ENCODE peak calls at places on chromosomes 1 and 21, in ten cellular contexts. E is uterus, T is endothelial cell of umbilical vein, B is transverse colon, C is suprapubic skin, F is IMR-90, L is A549, Q is heart left ventricle, J is NB4, Y is tibial nerve. O is an unnamed sample.

GRCh38 chr1:36450919-36451305 is 661 bp upstream of the OSCP1 start:
- DNase-seq in Q (no peak), J (no peak), T (no peak), F (no peak), Y (no peak), L (no peak), C (no peak), E (no peak), B (no peak), O (no peak)

GRCh38 chr1:108010581-108010980 is 45.6 kb upstream of the VAV3 start:
- DNase-seq in T (no peak), Y (no peak), C (no peak), Q (no peak), B (no peak), F (no peak), E (no peak), J (no peak), L (no peak), O (no peak)

GRCh38 chr1:20087668-20088067 is 17.7 kb downstream of the PLA2G5 start:
- DNase-seq in J (no peak), B (no peak), L (no peak), Y (no peak), E (no peak), F (no peak), T (no peak), C (no peak), Q (no peak), O (no peak)

GRCh38 chr1:204435886-204436271 is 24.3 kb upstream of the PPP1R15B start:
- DNase-seq in J (no peak), Y (no peak), Q (no peak), E (no peak), F (no peak), T (no peak), L (no peak), C (no peak), B (no peak), O (no peak)

GRCh38 chr1:158873141-158873540 is 42.0 kb downstream of the MNDA start:
- DNase-seq in Q (no peak), B (no peak), F (no peak), L (no peak), T (no peak), J (no peak), E (no peak), Y (no peak), C (no peak), O (no peak)

GRCh38 chr1:228211871-228212414 is 4.1 kb downstream of the OBSCN start:
- DNase-seq in B (no peak), J (no peak), Q (peak), L (no peak), Y (no peak), C (peak), T (no peak), E (no peak), F (no peak), O (no peak)

GRCh38 chr1:20587639-20588017 is 1.3 kb upstream of the CDA start:
- DNase-seq in B (peak), T (no peak), Q (no peak), J (peak), L (peak), F (peak), Y (no peak), E (peak), C (no peak), O (peak)

GRCh38 chr1:31639543-31639942 is 5.1 kb downstream of the PEF1 start:
- DNase-seq in F (peak), B (no peak), J (peak), L (no peak), Q (no peak), E (no peak), C (no peak), Y (no peak), T (no peak), O (no peak)

GRCh38 chr1:198267921-198268320 is 111.1 kb downstream of the NEK7 start:
- DNase-seq in L (no peak), Q (no peak), J (no peak), E (no peak), Y (no peak), B (no peak), F (peak), C (no peak), T (peak), O (no peak)

GRCh38 chr1:67429528-67430357 is 459 bp downstream of the SERBP1 start:
- DNase-seq in C (peak), T (peak), F (no peak), Y (no peak), J (peak), E (peak), L (peak), Q (peak), B (peak), O (peak)

GRCh38 chr1:168676029-168676812 is 52.8 kb downstream of the DPT start:
- DNase-seq in E (no peak), Q (no peak), F (no peak), B (no peak), T (no peak), Y (no peak), L (no peak), J (no peak), C (no peak), O (no peak)

GRCh38 chr1:223364685-223365382 is 858 bp upstream of the SUSD4 start:
- DNase-seq in C (no peak), Q (no peak), T (no peak), F (no peak), E (no peak), B (no peak), L (no peak), Y (no peak), J (peak), O (no peak)

GRCh38 chr21:32371913-32372314 is 20.9 kb downstream of the URB1 start:
- DNase-seq in Y (no peak), B (no peak), Q (no peak), E (peak), J (peak), C (no peak), T (peak), L (peak), F (peak), O (peak)

GRCh38 chr1:32741417-32742131 is 39.0 kb upstream of the SYNC start:
- DNase-seq in E (peak), B (peak), T (no peak), Q (no peak), C (no peak), J (no peak), F (no peak), Y (no peak), L (no peak), O (no peak)

GRCh38 chr21:36388076-36388475 is 2.9 kb downstream of the CHAF1B start:
- DNase-seq in J (no peak), C (no peak), T (no peak), Q (no peak), F (no peak), B (no peak), Y (no peak), E (no peak), L (no peak), O (no peak)

GRCh38 chr1:109611951-109612310 is 7.5 kb downstream of the GNAT2 start:
- DNase-seq in L (no peak), B (no peak), T (no peak), J (no peak), Q (no peak), E (no peak), Y (no peak), F (no peak), C (no peak), O (no peak)

GRCh38 chr1:23177031-23177430 is 8.4 kb upstream of the LUZP1 start:
- DNase-seq in Q (no peak), C (no peak), T (no peak), E (no peak), J (no peak), B (no peak), Y (no peak), F (no peak), L (no peak), O (no peak)

GRCh38 chr1:155392898-155393411 is 72.3 kb downstream of the RUSC1 start:
- DNase-seq in L (no peak), C (no peak), B (no peak), E (no peak), Y (no peak), T (no peak), F (peak), Q (no peak), J (no peak), O (no peak)

GRCh38 chr1:2611034-2611501 is 21.7 kb downstream of the MMEL1 start:
- DNase-seq in Q (peak), B (peak), L (no peak), T (peak), F (no peak), E (no peak), Y (no peak), J (no peak), C (peak), O (no peak)

GRCh38 chr1:205477759-205478247 is 22.0 kb upstream of the BLACAT1 start:
- DNase-seq in B (peak), C (no peak), J (no peak), Y (no peak), Q (peak), F (peak), T (no peak), L (peak), E (peak), O (peak)

GRCh38 chr21:31623664-31624063 is 35.8 kb upstream of the SOD1 start:
- DNase-seq in C (no peak), B (no peak), F (no peak), T (peak), Y (no peak), Q (no peak), L (no peak), E (no peak), J (peak), O (no peak)

GRCh38 chr1:167681024-167681423 is 40.8 kb upstream of the MPZL1 start:
- DNase-seq in Y (no peak), Q (no peak), C (no peak), B (no peak), E (no peak), F (no peak), L (no peak), T (no peak), J (no peak), O (no peak)

GRCh38 chr1:4745560-4745959 is 91.2 kb downstream of the AJAP1 start:
- DNase-seq in B (no peak), E (no peak), Q (no peak), J (no peak), T (no peak), Y (no peak), F (no peak), C (no peak), L (no peak), O (no peak)

GRCh38 chr1:111736548-111737215 is 2.5 kb downstream of the INKA2 start:
- DNase-seq in Y (no peak), E (no peak), L (no peak), Q (peak), J (no peak), C (no peak), B (no peak), T (peak), F (peak), O (peak)

GRCh38 chr1:48761986-48762385 is 14.7 kb downstream of the BEND5 start:
- DNase-seq in B (no peak), L (no peak), Y (no peak), E (no peak), F (peak), C (no peak), T (no peak), J (no peak), Q (no peak), O (no peak)

GRCh38 chr1:115826642-115827041 is 14.3 kb downstream of the NHLH2 start:
- DNase-seq in C (no peak), Q (no peak), F (no peak), L (no peak), E (no peak), J (no peak), B (no peak), T (no peak), Y (no peak), O (no peak)

GRCh38 chr1:54475357-54476230 is 69.4 kb upstream of the SSBP3 start:
- DNase-seq in B (no peak), Q (peak), L (no peak), Y (no peak), J (no peak), F (no peak), T (no peak), E (peak), C (no peak), O (no peak)

GRCh38 chr1:167795810-167796740 is 74.3 kb downstream of the MPZL1 start:
- DNase-seq in T (peak), Q (no peak), F (no peak), Y (no peak), J (no peak), L (peak), B (no peak), C (no peak), E (no peak), O (no peak)

GRCh38 chr1:174769961-174770549 is 229.7 kb upstream of the CACYBP start:
- DNase-seq in T (peak), Q (no peak), E (no peak), C (no peak), B (no peak), F (peak), L (peak), Y (no peak), J (peak), O (no peak)

GRCh38 chr21:44298301-44298700 is 1.6 kb upstream of the PFKL start:
- DNase-seq in E (no peak), C (no peak), Q (no peak), J (no peak), T (no peak), B (no peak), Y (no peak), F (peak), L (no peak), O (no peak)
- TF ChIP-seq CTCF in E (no peak), C (no peak), Q (no peak), J (no peak), T (no peak), B (peak), Y (no peak), F (peak), L (no peak), O (no peak)

DNA sequence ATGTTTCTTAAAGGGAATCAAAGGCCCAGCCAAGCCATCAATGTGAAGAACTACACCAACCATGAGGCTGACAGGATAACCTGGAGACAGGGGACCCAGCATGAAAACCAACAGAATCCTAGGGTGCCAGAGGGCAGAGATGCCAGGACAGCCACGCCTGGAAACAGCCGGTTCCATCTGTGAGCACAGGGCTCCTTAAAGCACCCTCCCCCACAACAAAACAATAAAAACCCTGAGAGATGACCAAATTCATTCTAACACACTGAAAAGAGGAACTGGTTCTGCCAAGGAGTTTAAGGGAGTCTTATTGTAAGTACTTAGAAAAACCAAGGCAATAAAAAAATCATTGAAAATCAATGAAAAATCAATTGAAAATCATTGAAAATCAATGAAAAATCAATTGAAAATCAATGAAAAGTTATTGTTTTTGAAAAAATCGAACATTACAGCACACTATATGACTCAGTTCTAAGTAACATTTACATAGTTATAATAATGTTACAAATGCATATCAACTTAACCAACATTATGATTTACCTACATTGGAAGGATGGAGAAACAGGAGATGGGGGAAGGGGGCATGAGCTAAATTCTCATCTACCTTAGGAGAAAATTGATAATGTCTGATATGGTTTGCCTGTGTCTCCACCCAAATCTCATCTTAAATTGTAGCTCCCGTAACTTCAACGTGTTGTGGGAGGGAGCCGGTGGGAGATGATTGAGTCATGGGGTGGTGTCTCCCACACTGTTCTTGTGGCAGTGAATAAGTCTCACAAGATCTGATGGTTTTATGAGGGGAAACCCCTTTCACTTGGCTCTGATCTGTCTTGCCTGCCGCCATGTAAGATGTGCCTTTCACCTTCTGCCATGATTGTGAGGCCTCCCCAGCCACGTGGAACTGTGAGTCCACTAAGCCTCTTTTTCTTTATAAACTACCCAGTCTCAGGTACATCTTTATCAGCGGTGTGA is 141.8 kb upstream of the ERG start:
- DNase-seq in C (no peak), B (no peak), Q (no peak), Y (no peak), T (no peak), E (no peak), J (peak), F (no peak), L (no peak), O (no peak)
- H3K4me3 ChIP-seq in C (no peak), B (no peak), Q (no peak), Y (no peak), T (no peak), E (no peak), J (peak), F (no peak), L (no peak), O (no peak)

DNA sequence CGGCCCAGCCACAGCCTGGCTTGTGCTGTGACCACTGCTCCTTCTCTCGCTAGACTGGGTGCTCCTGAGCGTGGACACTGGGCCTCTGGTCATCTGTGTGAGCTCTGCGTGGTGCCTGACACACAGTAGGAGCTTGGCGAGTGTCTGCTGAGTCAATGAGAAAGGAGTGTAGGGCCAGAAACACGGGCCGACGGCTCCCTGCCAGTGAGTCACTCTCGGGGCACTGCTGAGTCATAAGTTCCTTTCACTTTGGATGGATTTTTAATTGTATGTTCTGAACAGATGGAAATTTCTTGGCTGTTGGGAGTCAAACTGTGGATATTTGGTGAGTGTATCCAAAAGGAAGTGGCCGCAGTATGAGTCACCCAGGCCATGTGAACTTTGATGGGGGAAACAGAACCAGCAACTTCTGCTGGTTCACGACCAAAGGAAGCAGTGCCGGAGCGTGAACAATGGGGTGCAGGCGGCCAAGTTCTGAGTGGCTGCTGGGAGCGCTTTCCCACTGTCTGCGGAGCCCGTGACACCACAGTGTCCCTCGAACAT is 41.0 kb upstream of the COL18A1 start:
- DNase-seq in L (peak), Y (peak), C (peak), E (peak), F (peak), B (peak), Q (peak), T (peak), J (peak), O (peak)
- TF ChIP-seq POLR2A in L (no peak), Y (no peak), C (no peak), E (peak), F (peak), B (no peak), Q (peak), T (peak), J (no peak), O (no peak)

GRCh38 chr1:182035097-182035770 is 26.3 kb downstream of the ZNF648 start:
- DNase-seq in B (no peak), F (no peak), L (peak), Y (no peak), Q (no peak), C (no peak), E (no peak), T (no peak), J (peak), O (no peak)
- TF ChIP-seq CTCF in B (no peak), F (no peak), L (peak), Y (no peak), Q (no peak), C (no peak), E (no peak), T (peak), J (peak), O (no peak)

GRCh38 chr1:83990734-83991133 is 8.2 kb downstream of the TTLL7 start:
- DNase-seq in F (no peak), T (no peak), E (no peak), Q (no peak), B (no peak), Y (no peak), C (no peak), L (peak), J (no peak), O (no peak)
- H3K4me3 ChIP-seq in F (no peak), T (no peak), E (no peak), Q (no peak), B (no peak), Y (no peak), C (no peak), L (no peak), J (no peak), O (no peak)

GRCh38 chr1:87958201-87958600 is 629.5 kb downstream of the LMO4 start:
- DNase-seq in C (no peak), Q (no peak), T (no peak), F (no peak), J (no peak), B (no peak), L (no peak), Y (no peak), E (no peak), O (no peak)
- TF ChIP-seq POLR2A in C (no peak), Q (no peak), T (no peak), F (no peak), J (no peak), B (no peak), L (no peak), Y (no peak), E (no peak), O (no peak)

GRCh38 chr1:234582186-234582585 is 27.8 kb downstream of the IRF2BP2 start:
- DNase-seq in L (no peak), Q (no peak), B (no peak), C (no peak), J (no peak), T (no peak), F (no peak), E (no peak), Y (no peak), O (no peak)

GRCh38 chr1:234581063-234581714 is 28.8 kb downstream of the IRF2BP2 start:
- DNase-seq in C (no peak), L (no peak), F (no peak), J (no peak), E (no peak), T (no peak), Q (no peak), Y (no peak), B (no peak), O (no peak)

GRCh38 chr1:234578735-234579134 is 31.2 kb downstream of the IRF2BP2 start:
- DNase-seq in C (no peak), E (no peak), Q (no peak), B (no peak), F (no peak), T (no peak), L (no peak), Y (no peak), J (no peak), O (no peak)

GRCh38 chr1:234578087-234578486 is 31.9 kb downstream of the IRF2BP2 start:
- DNase-seq in Y (no peak), E (no peak), F (no peak), C (no peak), J (no peak), L (no peak), B (no peak), T (no peak), Q (no peak), O (no peak)

GRCh38 chr1:234579967-234580366 is 30.0 kb downstream of the IRF2BP2 start:
- DNase-seq in L (peak), T (peak), C (no peak), E (no peak), F (no peak), J (peak), Y (no peak), B (no peak), Q (no peak), O (no peak)
- TF ChIP-seq CTCF in L (peak), T (no peak), C (no peak), E (no peak), F (peak), J (peak), Y (no peak), B (peak), Q (no peak), O (no peak)

O was measured in lower leg skin.